ENCODE peak calls at places on chromosomes 6 and 20, in five cellular contexts. M, A, L, E and P are unnamed samples.

GRCh38 chr6:161215876-161216615 is 57.8 kb downstream of the AGPAT4 start:
- DNase-seq in M (no peak), A (no peak), L (no peak), E (no peak), P (no peak)

GRCh38 chr20:37348643-37349516 is 2.9 kb downstream of the SRC start:
- DNase-seq in M (no peak), A (no peak), L (no peak), E (no peak), P (no peak)

GRCh38 chr6:119832411-119832810 is 482.9 kb upstream of the MAN1A1 start:
- DNase-seq in M (no peak), A (no peak), L (no peak), E (no peak), P (no peak)

GRCh38 chr6:42627044-42627443 is 63.2 kb downstream of the UBR2 start:
- DNase-seq in M (no peak), A (no peak), L (no peak), E (no peak), P (no peak)

GRCh38 chr20:24403410-24403809 is 66.0 kb upstream of the SYNDIG1 start:
- DNase-seq in M (no peak), A (no peak), L (no peak), E (no peak), P (no peak)

GRCh38 chr20:2798814-2799213 is 1.6 kb downstream of the CPXM1 start:
- DNase-seq in M (no peak), A (no peak), L (no peak), E (no peak), P (no peak)

GRCh38 chr20:41428285-41428684 is 61.7 kb upstream of the EMILIN3 start:
- DNase-seq in M (peak), A (no peak), L (peak), E (peak), P (no peak)

GRCh38 chr20:57391439-57392129 is 388 bp downstream of the RBM38 start:
- DNase-seq in M (no peak), A (no peak), L (no peak), E (peak), P (no peak)

GRCh38 chr20:60581606-60582005 is 623.4 kb downstream of the CDH26 start:
- DNase-seq in M (no peak), A (no peak), L (no peak), E (no peak), P (no peak)

GRCh38 chr6:65671922-65672321 is 35.1 kb downstream of the EYS start:
- DNase-seq in M (no peak), A (no peak), L (no peak), E (no peak), P (no peak)

GRCh38 chr6:136037246-136037884 is 185.9 kb downstream of the PDE7B start:
- DNase-seq in M (no peak), A (no peak), L (no peak), E (no peak), P (no peak)

GRCh38 chr6:111922454-111923297 is 49.4 kb upstream of the FYN start:
- DNase-seq in M (peak), A (no peak), L (no peak), E (no peak), P (no peak)

GRCh38 chr20:39165099-39165498 is 203.0 kb downstream of the DHX35 start:
- DNase-seq in M (no peak), A (no peak), L (no peak), E (no peak), P (no peak)

GRCh38 chr6:27752038-27752885 is 159.9 kb downstream of the OR2B2 start:
- DNase-seq in M (peak), A (peak), L (peak), E (peak), P (no peak)

GRCh38 chr6:144190593-144190992 is 40.3 kb downstream of the STX11 start:
- DNase-seq in M (no peak), A (no peak), L (no peak), E (no peak), P (no peak)

GRCh38 chr6:100633096-100633766 is 168.5 kb upstream of the SIM1 start:
- DNase-seq in M (no peak), A (no peak), L (no peak), E (no peak), P (no peak)

GRCh38 chr6:20811112-20811746 is 277.0 kb downstream of the CDKAL1 start:
- DNase-seq in M (no peak), A (no peak), L (no peak), E (no peak), P (no peak)

GRCh38 chr20:36830791-36831691 is 44.9 kb upstream of the TLDC2 start:
- DNase-seq in M (no peak), A (no peak), L (no peak), E (no peak), P (peak)

GRCh38 chr6:149565539-149566371 is 420 bp upstream of the GINM1 start:
- DNase-seq in M (peak), A (peak), L (peak), E (peak), P (peak)

GRCh38 chr6:21053612-21054011 is 519.4 kb downstream of the CDKAL1 start:
- DNase-seq in M (no peak), A (no peak), L (no peak), E (no peak), P (no peak)

GRCh38 chr20:36493013-36493800 is 48.1 kb upstream of the MYL9 start:
- DNase-seq in M (no peak), A (no peak), L (no peak), E (no peak), P (peak)

GRCh38 chr6:40387871-40388264 is 199.3 kb downstream of the LRFN2 start:
- DNase-seq in M (peak), A (no peak), L (no peak), E (no peak), P (no peak)

GRCh38 chr6:112501705-112502104 is 154.6 kb downstream of the RFPL4B start:
- DNase-seq in M (no peak), A (no peak), L (no peak), E (no peak), P (peak)

GRCh38 chr6:167937948-167938911 is 59.2 kb upstream of the KIF25 start:
- DNase-seq in M (no peak), A (no peak), L (no peak), E (no peak), P (peak)

GRCh38 chr6:43860285-43860684 is 90.3 kb downstream of the VEGFA start:
- DNase-seq in M (no peak), A (no peak), L (no peak), E (no peak), P (no peak)

GRCh38 chr6:130885392-130886192 is 58.4 kb downstream of the SMLR1 start:
- DNase-seq in M (peak), A (peak), L (peak), E (peak), P (no peak)

GRCh38 chr20:50642288-50642803 is 49.0 kb downstream of the RIPOR3 start:
- DNase-seq in M (no peak), A (no peak), L (no peak), E (no peak), P (no peak)

GRCh38 chr6:43798688-43799444 is 28.9 kb downstream of the VEGFA start:
- DNase-seq in M (no peak), A (peak), L (no peak), E (no peak), P (no peak)

GRCh38 chr6:112986270-112986669 is 639.1 kb downstream of the RFPL4B start:
- DNase-seq in M (no peak), A (no peak), L (no peak), E (no peak), P (no peak)

DNA sequence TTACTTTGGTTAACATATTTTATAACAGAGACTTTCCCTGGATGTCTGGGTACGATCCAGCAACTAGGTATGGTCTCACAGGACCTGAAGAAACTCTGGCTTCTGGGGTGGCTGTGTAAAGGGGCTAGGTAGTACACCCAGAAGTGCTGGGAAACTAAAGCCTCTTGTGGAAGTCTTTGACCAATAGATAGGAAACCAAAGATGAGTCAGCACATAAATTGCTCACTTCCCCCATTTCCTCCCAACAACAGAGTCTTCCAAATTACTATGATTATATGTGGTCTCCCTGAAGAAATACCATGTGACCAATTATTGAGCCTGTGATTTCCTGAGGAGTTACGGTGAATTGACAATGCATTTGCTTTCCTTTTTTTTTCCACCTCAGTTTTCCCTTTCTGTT is 26.8 kb upstream of the TBX18 start:
- DNase-seq in M (no peak), A (no peak), L (no peak), E (no peak), P (no peak)
- H3K27ac ChIP-seq in M (no peak), A (no peak), L (no peak), E (no peak), P (no peak)

GRCh38 chr6:123168892-123169851 is 173.1 kb downstream of the CLVS2 start:
- DNase-seq in M (no peak), A (no peak), L (no peak), E (no peak), P (no peak)
- H3K27ac ChIP-seq in M (no peak), A (no peak), L (no peak), E (no peak), P (no peak)

GRCh38 chr6:116410945-116411623 is 40.3 kb downstream of the DSE start:
- DNase-seq in M (no peak), A (no peak), L (no peak), E (no peak), P (peak)
- H3K27ac ChIP-seq in M (no peak), A (no peak), L (no peak), E (no peak), P (no peak)

DNA sequence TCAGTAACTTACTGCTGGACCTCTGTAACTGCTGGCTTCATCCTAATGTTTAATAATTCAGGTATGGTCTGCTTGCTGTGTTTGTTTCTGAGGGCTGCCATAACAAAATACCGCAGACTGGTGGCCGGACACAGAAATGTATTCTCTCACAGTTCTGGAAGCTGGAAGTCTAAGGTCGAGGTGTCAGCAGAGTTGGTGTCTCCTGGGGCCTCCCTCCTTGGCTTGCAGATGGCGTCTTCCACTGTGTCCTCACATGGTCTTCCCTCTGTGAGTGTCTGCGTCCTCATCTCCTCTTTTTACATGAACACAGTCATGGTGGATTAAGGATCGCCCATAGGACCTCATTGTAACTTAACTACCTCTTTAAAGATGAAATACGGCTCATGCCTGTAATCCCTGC is 389.7 kb upstream of the JARID2 start:
- DNase-seq in M (no peak), A (no peak), L (no peak), E (no peak), P (no peak)
- H3K27ac ChIP-seq in M (no peak), A (no peak), L (no peak), E (no peak), P (no peak)

GRCh38 chr6:156867121-156867520 is 89.9 kb downstream of the ARID1B start:
- DNase-seq in M (no peak), A (no peak), L (no peak), E (no peak), P (no peak)

GRCh38 chr6:156866181-156866862 is 89.1 kb downstream of the ARID1B start:
- DNase-seq in M (no peak), A (no peak), L (peak), E (peak), P (no peak)

GRCh38 chr6:156869986-156870398 is 92.8 kb downstream of the ARID1B start:
- DNase-seq in M (no peak), A (no peak), L (no peak), E (no peak), P (no peak)

GRCh38 chr6:156870926-156871539 is 93.9 kb downstream of the ARID1B start:
- DNase-seq in M (no peak), A (no peak), L (no peak), E (no peak), P (no peak)

GRCh38 chr6:156868385-156868784 is 91.2 kb downstream of the ARID1B start:
- DNase-seq in M (no peak), A (no peak), L (no peak), E (no peak), P (no peak)
- H3K27ac ChIP-seq in M (no peak), A (no peak), L (no peak), E (no peak), P (no peak)

DNA sequence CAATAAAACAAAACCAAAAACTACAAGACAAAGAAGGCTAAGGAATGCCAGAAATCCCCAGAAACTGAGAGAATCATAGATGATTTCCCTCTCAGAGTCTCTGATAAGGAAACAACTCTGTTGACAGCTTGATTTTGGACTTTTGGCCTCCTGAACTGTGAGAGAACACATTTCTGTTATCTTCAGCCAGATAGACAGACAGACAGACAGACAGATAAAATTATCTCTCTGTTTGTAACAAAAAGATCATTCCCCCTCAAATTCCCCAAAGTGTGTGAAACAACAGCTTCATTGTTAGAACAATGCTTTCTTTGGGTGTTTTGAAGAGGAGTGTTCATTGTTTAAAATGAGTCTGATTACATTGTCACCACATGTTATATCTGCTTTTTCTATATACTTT is 148.2 kb downstream of the BCKDHB start:
- DNase-seq in M (no peak), A (no peak), L (no peak), E (no peak), P (no peak)
- H3K27ac ChIP-seq in M (no peak), A (no peak), L (no peak), E (no peak), P (no peak)

DNA sequence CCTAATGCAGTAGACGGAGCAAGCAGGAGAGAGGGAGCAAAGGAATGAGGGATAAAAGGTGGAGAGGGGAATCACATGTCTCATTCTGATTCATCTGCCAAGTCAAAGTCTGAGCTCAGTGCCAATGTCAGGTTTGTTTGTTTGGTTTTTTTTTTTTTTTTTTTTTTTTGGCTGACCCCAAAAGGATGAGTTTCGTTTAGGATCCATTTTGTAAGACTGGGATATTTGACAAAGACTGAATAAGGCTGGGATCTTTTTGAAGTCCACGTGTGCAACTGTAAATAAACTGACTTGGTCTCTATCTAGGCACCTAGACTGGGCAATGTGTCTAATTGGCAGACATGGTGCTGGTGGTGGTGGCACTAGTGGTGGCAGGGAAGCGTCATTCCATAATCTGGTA is 211.7 kb downstream of the RNF144B start:
- DNase-seq in M (no peak), A (no peak), L (no peak), E (no peak), P (no peak)
- H3K27ac ChIP-seq in M (no peak), A (no peak), L (no peak), E (no peak), P (no peak)

DNA sequence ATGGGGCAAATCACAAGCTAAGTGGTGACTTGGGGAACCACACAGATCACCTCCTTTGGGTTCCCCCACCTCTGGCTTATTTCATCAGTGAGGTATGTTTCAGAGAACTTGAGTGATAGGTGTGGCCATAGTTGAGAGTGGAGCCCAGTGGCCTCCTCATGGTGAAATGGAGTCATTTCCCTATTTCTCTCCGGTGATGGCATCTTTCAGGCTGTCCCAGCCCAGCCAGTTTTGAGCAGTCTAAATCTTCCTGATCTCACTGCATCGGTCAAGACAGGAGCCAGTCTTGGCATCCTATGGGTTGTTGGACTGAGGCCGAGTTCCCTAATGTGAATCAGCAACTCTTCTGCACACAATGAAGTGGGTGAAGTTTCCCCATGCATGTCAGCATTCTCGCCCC is 132.4 kb downstream of the EYA2 start:
- DNase-seq in M (no peak), A (peak), L (no peak), E (no peak), P (no peak)
- H3K27ac ChIP-seq in M (no peak), A (peak), L (no peak), E (no peak), P (no peak)

DNA sequence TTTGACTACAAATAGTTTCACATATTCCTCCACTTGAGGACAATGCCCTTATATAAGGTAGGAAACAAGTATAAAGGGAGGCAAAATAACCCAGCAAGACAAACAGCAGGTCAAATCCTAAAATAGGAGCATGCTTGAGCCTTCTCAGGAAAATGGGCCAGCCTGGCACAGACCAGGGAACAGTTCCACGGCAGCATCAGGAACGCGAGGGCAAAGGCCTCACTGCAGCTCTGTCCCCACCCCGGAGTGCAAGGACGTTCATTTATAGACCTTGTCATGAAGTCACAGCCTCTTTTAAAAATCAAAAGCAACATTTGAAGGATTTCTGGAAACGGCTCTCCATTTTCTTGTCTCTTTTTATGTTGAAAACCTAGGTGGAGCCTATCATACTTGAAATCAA is 17.1 kb downstream of the PDE10A start:
- DNase-seq in M (no peak), A (no peak), L (no peak), E (no peak), P (no peak)
- H3K27ac ChIP-seq in M (no peak), A (no peak), L (no peak), E (no peak), P (no peak)

DNA sequence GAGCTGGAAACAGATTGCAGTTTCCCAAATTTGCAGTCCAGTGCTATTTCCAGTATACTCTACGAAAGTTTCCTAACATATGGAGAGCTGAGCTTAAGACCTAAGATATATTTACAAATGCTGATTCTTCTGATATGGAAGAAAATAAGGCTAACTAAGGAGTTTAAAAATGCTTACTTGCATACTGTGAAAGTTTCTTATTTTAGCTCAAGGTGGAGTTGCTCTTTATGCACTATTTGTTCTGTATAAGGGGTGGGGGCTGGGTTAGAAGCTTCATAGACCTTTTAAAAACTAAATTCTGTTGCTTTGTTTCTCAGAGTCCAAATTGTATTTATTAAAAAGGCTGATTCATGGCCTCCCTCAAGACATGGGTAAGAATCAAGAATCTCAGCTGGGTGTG is 7.5 kb downstream of the CD109 start:
- DNase-seq in M (no peak), A (no peak), L (no peak), E (no peak), P (no peak)
- H3K27ac ChIP-seq in M (no peak), A (peak), L (no peak), E (no peak), P (no peak)